ENCODE peak calls at places on chromosomes 11 and 22, in nine cellular contexts. U, Y, T, V, E, J, M, K and O are unnamed samples.

GRCh38 chr11:83151274-83151977 is 5.5 kb upstream of the PCF11 start:
- DNase-seq in U (no peak), Y (no peak), T (no peak), V (no peak), E (no peak), J (no peak), M (no peak), K (no peak), O (no peak)

GRCh38 chr11:45669146-45669545 is 3.7 kb upstream of the CHST1 start:
- DNase-seq in U (no peak), Y (no peak), T (no peak), V (no peak), E (no peak), J (no peak), M (no peak), K (no peak), O (no peak)

GRCh38 chr11:57662893-57663292 is 5.0 kb upstream of the ZDHHC5 start:
- DNase-seq in U (no peak), Y (no peak), T (no peak), V (no peak), E (no peak), J (no peak), M (no peak), K (no peak), O (no peak)

GRCh38 chr22:42719656-42720262 is 911 bp downstream of the A4GALT start:
- DNase-seq in U (peak; percentile 37), Y (no peak), T (no peak), V (no peak), E (no peak), J (peak; percentile 30), M (no peak), K (no peak), O (no peak)

GRCh38 chr11:117309310-117309709 is 6.7 kb downstream of the BACE1 start:
- DNase-seq in U (no peak), Y (no peak), T (no peak), V (no peak), E (no peak), J (no peak), M (no peak), K (no peak), O (no peak)

GRCh38 chr11:119586181-119586580 is 142.8 kb downstream of the NECTIN1 start:
- DNase-seq in U (no peak), Y (no peak), T (peak; percentile 19), V (no peak), E (no peak), J (no peak), M (no peak), K (no peak), O (peak; percentile 26)

GRCh38 chr11:117458275-117459120 is 130.8 kb downstream of the CEP164 start:
- DNase-seq in U (no peak), Y (no peak), T (no peak), V (no peak), E (no peak), J (no peak), M (no peak), K (no peak), O (no peak)

GRCh38 chr11:64250875-64251721 is at the start of gene PLCB3:
- DNase-seq in U (peak; percentile 74), Y (no peak), T (peak; percentile 74), V (no peak), E (no peak), J (peak; percentile 70), M (peak; percentile 61), K (no peak), O (peak; percentile 67)

GRCh38 chr11:45078236-45079074 is 68.0 kb upstream of the PRDM11 start:
- DNase-seq in U (no peak), Y (no peak), T (no peak), V (no peak), E (no peak), J (peak; percentile 59), M (no peak), K (no peak), O (no peak)

GRCh38 chr11:120168960-120169681 is 31.2 kb upstream of the TRIM29 start:
- DNase-seq in U (peak; percentile 64), Y (peak; percentile 66), T (no peak), V (peak; percentile 45), E (peak; percentile 59), J (peak; percentile 78), M (peak; percentile 74), K (peak; percentile 60), O (peak; percentile 48)

GRCh38 chr11:33699515-33700424 is 856 bp downstream of the C11orf91 start:
- DNase-seq in U (peak; percentile 67), Y (peak; percentile 38), T (no peak), V (no peak), E (no peak), J (no peak), M (peak; percentile 43), K (no peak), O (peak; percentile 25)

GRCh38 chr11:12531020-12531419 is 143.2 kb upstream of the TEAD1 start:
- DNase-seq in U (no peak), Y (no peak), T (no peak), V (no peak), E (no peak), J (no peak), M (no peak), K (no peak), O (no peak)

GRCh38 chr22:50674127-50674493 is 1.5 kb downstream of the SHANK3 start:
- DNase-seq in U (no peak), Y (no peak), T (no peak), V (no peak), E (no peak), J (no peak), M (no peak), K (no peak), O (peak; percentile 80)

GRCh38 chr22:31300896-31301295 is 8.6 kb upstream of the PIK3IP1 start:
- DNase-seq in U (no peak), Y (no peak), T (no peak), V (no peak), E (no peak), J (no peak), M (no peak), K (no peak), O (no peak)

GRCh38 chr22:26546282-26546681 is 34.0 kb upstream of the TFIP11 start:
- DNase-seq in U (peak; percentile 88), Y (no peak), T (no peak), V (no peak), E (no peak), J (no peak), M (no peak), K (no peak), O (no peak)

DNA sequence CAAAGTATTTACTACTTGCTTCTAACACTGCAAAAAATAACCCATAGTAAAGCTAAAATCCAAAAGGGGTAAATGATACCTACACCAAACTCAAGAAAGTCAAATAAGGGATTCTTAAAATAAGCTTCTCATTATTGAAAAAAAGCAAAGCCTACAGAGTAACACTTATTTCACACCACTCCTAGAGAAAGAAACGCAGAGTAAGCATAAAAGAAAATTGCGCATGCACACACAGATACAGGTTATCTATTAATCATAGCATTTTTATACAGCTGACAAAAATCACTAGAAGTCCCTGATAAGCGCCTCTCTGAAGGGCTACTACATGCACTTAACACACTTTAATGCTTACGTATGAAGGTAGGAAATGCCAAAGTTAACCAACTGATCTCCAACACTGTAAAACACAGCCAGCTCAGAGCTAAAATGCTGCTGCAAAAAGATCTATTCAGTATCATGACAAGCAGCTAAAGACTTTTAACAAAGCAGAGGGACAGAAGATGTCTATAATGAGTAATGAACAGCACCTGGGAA is 14.0 kb downstream of the RBFOX2 start:
- DNase-seq in U (no peak), Y (no peak), T (no peak), V (no peak), E (no peak), J (no peak), M (no peak), K (no peak), O (no peak)
- H3K4me1 ChIP-seq in U (peaks cover 50% of the 10 kb centered on the region), Y (peaks cover 46% of the 10 kb centered on the region), T (no peaks in the 10 kb centered on the region), V (peaks cover 32% of the 10 kb centered on the region), E (no peaks in the 10 kb centered on the region), J (peaks cover 16% of the 10 kb centered on the region), M (peaks cover 54% of the 10 kb centered on the region), K (peaks cover 7% of the 10 kb centered on the region), O (peaks cover 58% of the 10 kb centered on the region)

GRCh38 chr11:93740031-93740801 is 1.1 kb downstream of the TAF1D start:
- DNase-seq in U (no peak), Y (no peak), T (no peak), V (no peak), E (peak; percentile 50), J (no peak), M (peak; percentile 45), K (no peak), O (no peak)
- TF ChIP-seq POLR2A in U (no peak), Y (no peak), T (no peak), V (no peak), E (no peak), J (no peak), M (peak; percentile 24), K (no peak), O (peak; percentile 25)

DNA sequence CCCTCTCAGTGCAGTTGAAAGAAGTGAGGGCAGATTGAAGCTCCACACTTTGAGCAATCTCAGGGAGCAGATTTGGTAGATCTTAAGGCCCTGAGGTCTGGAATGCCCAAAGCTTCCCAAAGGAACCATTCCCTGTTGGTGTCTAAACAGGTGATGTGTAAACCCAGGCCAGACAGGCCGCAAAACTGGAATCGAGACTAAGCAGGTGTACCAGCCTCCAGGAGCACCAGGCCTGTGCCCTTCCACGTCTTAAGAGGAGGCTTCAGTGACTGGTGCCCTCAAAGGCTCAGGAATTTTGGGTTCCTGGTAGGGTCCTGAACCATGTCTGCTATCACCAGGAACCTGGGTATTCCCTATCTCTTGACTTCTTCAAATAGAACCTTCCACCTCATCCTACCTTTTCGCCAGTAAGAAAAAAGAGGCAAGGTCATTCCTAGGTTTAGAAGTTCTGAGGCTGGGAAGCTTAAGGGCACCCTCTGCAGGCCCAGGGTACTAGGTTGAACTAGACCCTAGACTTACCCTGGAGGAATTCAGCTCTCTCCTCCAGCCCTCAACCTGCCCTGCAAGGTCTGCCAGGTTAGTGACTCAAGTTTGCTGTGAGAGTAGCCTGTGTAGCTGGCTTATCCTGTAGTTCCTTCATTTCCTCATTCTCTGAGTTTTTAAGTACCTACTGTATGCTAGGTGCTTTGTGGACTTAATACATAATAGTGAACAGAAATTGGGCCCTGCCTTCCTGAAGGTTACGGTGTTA is 100.0 kb upstream of the NNMT start:
- DNase-seq in U (no peak), Y (peak; percentile 48), T (no peak), V (no peak), E (peak; percentile 64), J (no peak), M (no peak), K (no peak), O (peak; percentile 83)
- H3K27ac ChIP-seq in U (peak overlapping the region; percentile 76), Y (peak overlapping the region; percentile 92), T (peak overlapping the region; percentile 32), V (peak overlapping the region; percentile 87), E (peak overlapping the region; percentile 81), J (peak overlapping the region; percentile 88), M (peak overlapping the region; percentile 80), K (no peak overlapping the region), O (peak overlapping the region; percentile 88)

DNA sequence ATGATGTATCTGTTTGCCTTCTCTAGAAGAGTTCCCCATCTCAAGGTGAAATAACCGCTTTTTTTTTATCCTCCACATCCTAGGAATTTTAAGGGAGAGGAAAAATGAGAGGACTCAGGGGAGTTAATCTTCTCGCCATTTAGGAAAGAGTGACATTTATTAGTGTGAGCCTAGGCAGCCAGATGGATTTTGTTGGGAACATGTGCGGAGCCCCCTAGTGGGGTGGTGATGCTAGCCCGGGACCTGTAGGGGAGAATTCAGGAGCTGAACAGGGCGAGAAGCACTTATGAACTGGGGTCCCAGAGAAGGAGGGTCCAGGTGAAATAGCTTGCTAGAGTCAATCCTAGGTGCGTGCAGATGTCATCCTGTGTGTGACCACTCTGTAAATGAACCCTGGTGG is 10.7 kb downstream of the IL17RA start:
- DNase-seq in U (no peak), Y (no peak), T (no peak), V (no peak), E (no peak), J (no peak), M (no peak), K (no peak), O (no peak)
- H3K4me1 ChIP-seq in U (peaks cover 82% of the 10 kb centered on the region), Y (no peaks in the 10 kb centered on the region), T (no peaks in the 10 kb centered on the region), V (no peaks in the 10 kb centered on the region), E (no peaks in the 10 kb centered on the region), J (no peaks in the 10 kb centered on the region), M (peaks cover 11% of the 10 kb centered on the region), K (no peaks in the 10 kb centered on the region), O (peaks cover 30% of the 10 kb centered on the region)